ENCODE peak calls at places on chromosome 17, in seven cellular contexts. G is EL; A is bronchial epithelial cell; Z is cardiac fibroblast; S is hippocampal formation; M is stimulated activated CD8-positive, alpha-beta memory T cell treated with anti-CD3 and anti-CD28 coated beads, Interleukin-7, amount 100 ng/mL, for 1 hour; T is ascending aorta. C is an unnamed sample.

GRCh38 chr17:43531955-43532354 is 14.2 kb downstream of the ETV4 start:
- DNase-seq in G (peak), A (no peak), Z (no peak), S (no peak), M (no peak), T (no peak), C (no peak)

GRCh38 chr17:15498107-15498506 is 30.7 kb upstream of the CDRT4 start:
- DNase-seq in G (no peak), A (no peak), Z (peak), S (no peak), M (no peak), T (no peak), C (no peak)

GRCh38 chr17:4986403-4986802 is 1.1 kb downstream of the CAMTA2 start:
- DNase-seq in G (peak), A (peak), Z (peak), S (no peak), M (no peak), T (no peak), C (no peak)

GRCh38 chr17:20935740-20936139 is 107.1 kb downstream of the USP22 start:
- DNase-seq in G (peak), A (peak), Z (peak), S (no peak), M (no peak), T (no peak), C (peak)

GRCh38 chr17:74451557-74451956 is 14.9 kb upstream of the CD300A start:
- DNase-seq in G (no peak), A (no peak), Z (no peak), S (no peak), M (no peak), T (no peak), C (no peak)

GRCh38 chr17:15965510-15965909 is 20.6 kb downstream of the ADORA2B start:
- DNase-seq in G (no peak), A (no peak), Z (no peak), S (no peak), M (no peak), T (no peak), C (no peak)

GRCh38 chr17:45225964-45226530 is 4.4 kb downstream of the FMNL1 start:
- DNase-seq in G (peak), A (peak), Z (peak), S (no peak), M (peak), T (peak), C (no peak)

GRCh38 chr17:19336938-19337711 is 25.4 kb downstream of the B9D1 start:
- DNase-seq in G (no peak), A (no peak), Z (no peak), S (peak), M (no peak), T (peak), C (no peak)

GRCh38 chr17:6674586-6674985 is 23.0 kb downstream of the C17orf100 start:
- DNase-seq in G (no peak), A (no peak), Z (no peak), S (no peak), M (no peak), T (no peak), C (no peak)

GRCh38 chr17:692116-692515 is 22.5 kb downstream of the VPS53 start:
- DNase-seq in G (peak), A (no peak), Z (peak), S (no peak), M (no peak), T (no peak), C (peak)

GRCh38 chr17:29162909-29163341 is 17.3 kb downstream of the MYO18A start:
- DNase-seq in G (no peak), A (no peak), Z (no peak), S (no peak), M (no peak), T (no peak), C (no peak)

GRCh38 chr17:48671697-48672171 is 45.6 kb upstream of the HOXB9 start:
- DNase-seq in G (peak), A (peak), Z (peak), S (peak), M (peak), T (no peak), C (peak)

GRCh38 chr17:75785770-75786538 is 1.3 kb downstream of the UNK start:
- DNase-seq in G (peak), A (peak), Z (peak), S (peak), M (no peak), T (no peak), C (peak)

GRCh38 chr17:16322636-16323035 is 30.6 kb downstream of the CENPV start:
- DNase-seq in G (peak), A (no peak), Z (peak), S (no peak), M (no peak), T (no peak), C (no peak)

GRCh38 chr17:65560628-65561371 is 648 bp downstream of the AXIN2 start:
- DNase-seq in G (peak), A (peak), Z (peak), S (peak), M (peak), T (peak), C (peak)

GRCh38 chr17:82124101-82124500 is 26.1 kb upstream of the FASN start:
- DNase-seq in G (no peak), A (no peak), Z (no peak), S (no peak), M (no peak), T (no peak), C (no peak)

GRCh38 chr17:80498242-80498919 is 22.0 kb upstream of the NPTX1 start:
- DNase-seq in G (peak), A (no peak), Z (peak), S (no peak), M (no peak), T (no peak), C (peak)

C was measured in kidney glomerular epithelial cell.